ENCODE peak calls at places on chromosomes 11 and 22, in six cellular contexts. X is neuronal stem cell, Z is IMR-90, B is mesenchymal stem cell, V is H9, W is H1. A is an unnamed sample.

GRCh38 chr11:46160100-46160499 is 38.8 kb upstream of the PHF21A start:
- DNase-seq in Z (no peak), B (no peak), V (no peak), W (no peak), X (no peak), A (no peak)

GRCh38 chr11:33970984-33971466 is 79.1 kb upstream of the LMO2 start:
- DNase-seq in Z (peak; percentile 50), B (peak; percentile 61), X (peak; percentile 47), W (peak; percentile 53), V (peak; percentile 51), A (peak; percentile 24)

GRCh38 chr11:82398300-82398815 is 335.3 kb downstream of the FAM181B start:
- DNase-seq in X (no peak), V (no peak), B (no peak), W (no peak), Z (no peak), A (peak; percentile 71)

GRCh38 chr22:22924369-22925145 is 36.9 kb downstream of the IGLL5 start:
- DNase-seq in Z (no peak), W (no peak), V (no peak), X (no peak), B (no peak), A (no peak)

GRCh38 chr11:27353593-27354358 is 9.2 kb downstream of the CCDC34 start:
- DNase-seq in V (no peak), X (no peak), Z (peak; percentile 80), W (no peak), B (no peak), A (no peak)

GRCh38 chr11:17352925-17353227 is 1.3 kb downstream of the NCR3LG1 start:
- DNase-seq in Z (peak; percentile 34), W (peak; percentile 59), B (no peak), X (no peak), V (peak; percentile 35), A (no peak)

GRCh38 chr11:81237139-81237538 is 1496.5 kb downstream of the FAM181B start:
- DNase-seq in X (peak; percentile 50), B (peak; percentile 59), V (no peak), W (no peak), Z (peak; percentile 4), A (peak; percentile 54)

GRCh38 chr22:20324139-20324516 is 4.3 kb upstream of the DGCR6L start:
- DNase-seq in Z (no peak), W (no peak), X (no peak), B (no peak), V (peak; percentile 14), A (no peak)

GRCh38 chr11:11558826-11559225 is 63.0 kb downstream of the GALNT18 start:
- DNase-seq in X (no peak), Z (no peak), W (no peak), V (no peak), B (no peak), A (no peak)

GRCh38 chr11:18669211-18669593 is 29.4 kb upstream of the TMEM86A start:
- DNase-seq in B (no peak), Z (no peak), W (no peak), V (no peak), X (no peak), A (no peak)

GRCh38 chr22:28600546-28601143 is 79.0 kb downstream of the TTC28 start:
- DNase-seq in W (no peak), B (peak; percentile 66), V (no peak), X (peak; percentile 11), Z (peak; percentile 72), A (peak; percentile 84)

GRCh38 chr22:44325718-44326548 is 13.2 kb upstream of the SHISAL1 start:
- DNase-seq in X (no peak), Z (peak; percentile 64), V (no peak), W (no peak), B (no peak), A (no peak)

GRCh38 chr11:88484873-88485621 is 147.5 kb upstream of the CTSC start:
- DNase-seq in W (peak; percentile 63), B (peak; percentile 36), Z (peak; percentile 23), V (peak; percentile 68), X (no peak), A (peak; percentile 51)

GRCh38 chr11:65711785-65712632 is at the start of gene KAT5:
- DNase-seq in B (peak; percentile 98), V (peak; percentile 99), Z (peak; percentile 98), W (peak; percentile 100), X (peak; percentile 99), A (peak; percentile 98)

GRCh38 chr11:65713212-65713969 is 1.3 kb downstream of the KAT5 start:
- DNase-seq in X (no peak), W (no peak), Z (no peak), B (no peak), V (no peak), A (no peak)

GRCh38 chr11:65716294-65716693 is 4.2 kb downstream of the KAT5 start:
- DNase-seq in X (no peak), W (no peak), B (no peak), Z (no peak), V (no peak), A (no peak)

GRCh38 chr11:65712633-65713076 is 603 bp downstream of the KAT5 start:
- DNase-seq in X (no peak), W (no peak), V (no peak), B (no peak), Z (no peak), A (no peak)

DNA sequence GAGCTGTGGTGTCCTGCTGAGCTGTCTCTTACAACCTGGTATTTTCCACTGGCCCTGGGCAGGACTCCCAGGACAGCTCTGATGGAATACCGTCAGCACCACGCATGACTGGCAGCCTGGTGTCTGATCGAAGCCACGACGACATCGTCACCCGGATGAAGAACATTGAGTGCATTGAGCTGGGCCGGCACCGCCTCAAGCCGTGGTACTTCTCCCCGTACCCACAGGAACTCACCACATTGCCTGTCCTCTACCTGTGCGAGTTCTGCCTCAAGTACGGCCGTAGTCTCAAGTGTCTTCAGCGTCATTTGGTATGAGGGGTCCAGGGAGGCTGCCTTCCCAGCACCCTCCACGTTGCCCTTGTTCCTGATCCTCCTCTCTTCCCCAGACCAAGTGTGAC is 2.4 kb downstream of the KAT5 start:
- DNase-seq in B (no peak), Z (no peak), V (no peak), X (no peak), W (no peak), A (no peak)
- H4K91ac ChIP-seq in B (peak overlapping the region; percentile 15), Z (no peak overlapping the region), V (no peak overlapping the region), X (no peak overlapping the region), W (no peak overlapping the region), A (no peak overlapping the region)

GRCh38 chr11:114042234-114042633 is 17.3 kb upstream of the ZBTB16 start:
- DNase-seq in V (no peak), B (no peak), W (no peak), X (no peak), Z (no peak), A (no peak)
- H4K91ac ChIP-seq in V (no peak overlapping the region), B (no peak overlapping the region), W (no peak overlapping the region), X (no peak overlapping the region), Z (no peak overlapping the region), A (no peak overlapping the region)

DNA sequence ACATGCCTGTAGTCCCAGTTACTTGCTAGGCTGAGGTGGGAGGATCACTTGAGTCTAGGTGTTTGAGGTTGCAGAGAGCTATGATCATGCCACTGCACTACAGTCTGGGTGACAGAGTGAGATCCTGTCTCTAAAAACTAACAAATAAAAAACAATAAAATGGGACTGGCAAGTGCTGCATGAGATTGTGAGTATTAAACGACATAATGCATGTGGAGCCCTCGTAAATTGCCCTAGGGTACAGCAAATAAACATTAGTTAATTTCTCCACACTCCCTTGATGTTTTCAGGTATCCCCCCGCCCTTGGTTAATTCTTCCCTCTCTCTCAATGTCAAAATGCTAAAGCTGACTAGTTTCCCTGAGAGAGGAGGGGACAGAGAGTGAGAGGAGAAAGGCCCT is 4.9 kb upstream of the RHOG start:
- DNase-seq in W (no peak), Z (no peak), X (no peak), V (no peak), B (no peak), A (no peak)
- H4K91ac ChIP-seq in W (no peak overlapping the region), Z (no peak overlapping the region), X (no peak overlapping the region), V (no peak overlapping the region), B (no peak overlapping the region), A (no peak overlapping the region)

GRCh38 chr11:130315354-130315970 is 745 bp upstream of the ZBTB44 start:
- DNase-seq in V (peak; percentile 77), X (no peak), Z (no peak), W (peak; percentile 80), B (no peak), A (no peak)
- H4K91ac ChIP-seq in V (no peak overlapping the region), X (no peak overlapping the region), Z (peak overlapping the region; percentile 62), W (peak overlapping the region; percentile 99), B (no peak overlapping the region), A (peak overlapping the region; percentile 65)

DNA sequence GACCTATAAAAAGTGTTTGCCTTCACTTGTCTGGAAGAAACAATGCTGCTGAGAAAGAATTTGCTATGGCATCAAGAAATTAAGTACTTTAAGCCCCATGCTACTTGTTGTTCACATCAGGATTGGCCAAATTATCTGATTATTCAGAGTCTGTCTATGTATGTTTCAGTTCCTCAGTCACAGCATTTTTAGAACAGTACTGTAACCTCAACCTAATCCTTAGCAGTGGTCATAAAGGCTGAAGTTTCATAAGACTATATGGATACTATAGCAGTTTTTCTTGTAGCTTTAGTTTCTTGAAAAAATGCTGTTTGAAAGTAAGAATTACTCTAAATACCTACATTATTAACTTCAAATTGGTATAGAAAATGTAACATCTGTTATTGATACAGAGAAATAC is 153.9 kb downstream of the INSC start:
- DNase-seq in V (no peak), Z (no peak), B (no peak), W (no peak), X (no peak), A (no peak)
- H4K91ac ChIP-seq in V (no peak overlapping the region), Z (no peak overlapping the region), B (no peak overlapping the region), W (no peak overlapping the region), X (no peak overlapping the region), A (no peak overlapping the region)

GRCh38 chr11:130840683-130841082 is 75.6 kb downstream of the SNX19 start:
- DNase-seq in V (no peak), Z (no peak), W (no peak), X (no peak), B (no peak), A (no peak)
- H4K91ac ChIP-seq in V (no peak overlapping the region), Z (no peak overlapping the region), W (no peak overlapping the region), X (no peak overlapping the region), B (no peak overlapping the region), A (no peak overlapping the region)

DNA sequence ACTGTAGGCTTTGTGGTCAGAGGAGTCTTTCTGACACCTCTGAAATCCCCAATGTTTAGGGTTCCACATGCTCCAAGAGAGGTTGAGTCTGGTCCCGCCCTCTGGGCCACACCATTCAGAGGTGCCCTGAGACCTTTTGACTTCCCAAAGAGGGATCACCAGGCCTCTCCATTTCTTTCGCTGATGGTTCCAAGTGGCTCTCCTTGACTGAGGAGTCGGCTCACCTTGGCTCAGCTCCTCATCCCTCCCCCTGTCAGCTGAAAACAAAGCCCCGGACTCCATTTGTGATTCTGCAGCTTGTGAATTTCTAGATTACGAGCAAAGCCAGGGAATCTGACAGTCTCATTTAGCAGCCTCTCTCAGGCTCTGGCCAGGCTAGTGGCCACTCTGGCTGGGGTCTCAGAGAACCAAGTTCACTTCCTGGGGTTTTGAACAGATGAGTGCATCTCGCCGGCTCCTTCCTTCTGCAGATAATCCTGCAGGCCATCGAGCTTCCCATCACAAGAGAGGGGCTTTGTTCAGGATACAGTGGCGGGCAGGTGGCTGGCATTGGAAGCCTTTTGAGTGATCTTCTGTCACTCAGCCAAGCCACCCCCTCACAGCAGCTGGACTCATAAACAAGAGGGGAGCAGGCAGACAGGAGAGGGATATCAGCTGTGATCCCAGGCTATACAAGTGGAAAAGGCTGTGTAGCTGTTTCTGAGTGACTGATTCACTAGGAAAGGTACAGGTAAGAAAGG is 102.9 kb downstream of the TRIM29 start:
- DNase-seq in V (no peak), Z (no peak), X (no peak), W (peak; percentile 41), B (no peak), A (no peak)
- H4K91ac ChIP-seq in V (no peak overlapping the region), Z (no peak overlapping the region), X (no peak overlapping the region), W (no peak overlapping the region), B (no peak overlapping the region), A (no peak overlapping the region)

GRCh38 chr11:131370901-131371790 is 731 bp downstream of the NTM start:
- DNase-seq in V (no peak), X (no peak), B (no peak), Z (no peak), W (no peak), A (no peak)
- H4K91ac ChIP-seq in V (no peak overlapping the region), X (no peak overlapping the region), B (no peak overlapping the region), Z (no peak overlapping the region), W (no peak overlapping the region), A (no peak overlapping the region)